ENCODE peak calls at places on chromosomes 1 and 21, in six cellular contexts. One of them, this sample, is unnamed.

GRCh38 chr1:25817840-25818501 is 1.8 kb upstream of the MTFR1L start:
- DNase-seq in progenitor cell of endocrine pancreas: no peak
- DNase-seq in dorsolateral prefrontal cortex: no peak
- DNase-seq in MM.1S: no peak
- DNase-seq in GM23338: peak; percentile 69
- DNase-seq in uterus: no peak
- DNase-seq in this sample: no peak

GRCh38 chr1:161531986-161532875 is 7.9 kb downstream of the HSPA6 start:
- DNase-seq in progenitor cell of endocrine pancreas: no peak
- DNase-seq in dorsolateral prefrontal cortex: no peak
- DNase-seq in MM.1S: no peak
- DNase-seq in GM23338: peak; percentile 66
- DNase-seq in uterus: no peak
- DNase-seq in this sample: no peak

GRCh38 chr1:117635805-117636204 is 30.0 kb downstream of the TENT5C start:
- DNase-seq in progenitor cell of endocrine pancreas: no peak
- DNase-seq in dorsolateral prefrontal cortex: no peak
- DNase-seq in MM.1S: no peak
- DNase-seq in GM23338: no peak
- DNase-seq in uterus: no peak
- DNase-seq in this sample: no peak

GRCh38 chr1:26538480-26539412 is 9.2 kb downstream of the RPS6KA1 start:
- DNase-seq in progenitor cell of endocrine pancreas: no peak
- DNase-seq in dorsolateral prefrontal cortex: no peak
- DNase-seq in MM.1S: peak; percentile 35
- DNase-seq in GM23338: peak; percentile 78
- DNase-seq in uterus: no peak
- DNase-seq in this sample: peak; percentile 75

GRCh38 chr21:17848228-17848627 is 29.1 kb upstream of the C21orf91 start:
- DNase-seq in progenitor cell of endocrine pancreas: no peak
- DNase-seq in dorsolateral prefrontal cortex: peak; percentile 45
- DNase-seq in MM.1S: no peak
- DNase-seq in GM23338: no peak
- DNase-seq in uterus: peak; percentile 36
- DNase-seq in this sample: no peak

GRCh38 chr1:153260980-153261792 is 1.7 kb downstream of the LORICRIN start:
- DNase-seq in progenitor cell of endocrine pancreas: peak; percentile 20
- DNase-seq in dorsolateral prefrontal cortex: peak; percentile 56
- DNase-seq in MM.1S: peak; percentile 34
- DNase-seq in GM23338: peak; percentile 72
- DNase-seq in uterus: peak; percentile 40
- DNase-seq in this sample: no peak

GRCh38 chr1:228852015-228852414 is 116.7 kb downstream of the RHOU start:
- DNase-seq in progenitor cell of endocrine pancreas: no peak
- DNase-seq in dorsolateral prefrontal cortex: no peak
- DNase-seq in MM.1S: no peak
- DNase-seq in GM23338: no peak
- DNase-seq in uterus: no peak
- DNase-seq in this sample: no peak

GRCh38 chr1:179493323-179493722 is 82.4 kb downstream of the NPHS2 start:
- DNase-seq in progenitor cell of endocrine pancreas: no peak
- DNase-seq in dorsolateral prefrontal cortex: no peak
- DNase-seq in MM.1S: no peak
- DNase-seq in GM23338: no peak
- DNase-seq in uterus: no peak
- DNase-seq in this sample: no peak

GRCh38 chr1:31936278-31936965 is 1.7 kb downstream of the PTP4A2 start:
- DNase-seq in progenitor cell of endocrine pancreas: no peak
- DNase-seq in dorsolateral prefrontal cortex: no peak
- DNase-seq in MM.1S: peak; percentile 39
- DNase-seq in GM23338: no peak
- DNase-seq in uterus: no peak
- DNase-seq in this sample: peak; percentile 56

GRCh38 chr1:53605181-53605580 is 133.8 kb downstream of the GLIS1 start:
- DNase-seq in progenitor cell of endocrine pancreas: no peak
- DNase-seq in dorsolateral prefrontal cortex: no peak
- DNase-seq in MM.1S: no peak
- DNase-seq in GM23338: no peak
- DNase-seq in uterus: no peak
- DNase-seq in this sample: no peak

GRCh38 chr21:36208326-36209013 is 51.8 kb downstream of the DOP1B start:
- DNase-seq in progenitor cell of endocrine pancreas: no peak
- DNase-seq in dorsolateral prefrontal cortex: no peak
- DNase-seq in MM.1S: no peak
- DNase-seq in GM23338: no peak
- DNase-seq in uterus: no peak
- DNase-seq in this sample: no peak

GRCh38 chr1:16204634-16205332 is 7.7 kb downstream of the ARHGEF19 start:
- DNase-seq in progenitor cell of endocrine pancreas: no peak
- DNase-seq in dorsolateral prefrontal cortex: no peak
- DNase-seq in MM.1S: no peak
- DNase-seq in GM23338: peak; percentile 73
- DNase-seq in uterus: no peak
- DNase-seq in this sample: peak; percentile 44
- TF ChIP-seq CTCF in progenitor cell of endocrine pancreas: peak; percentile 44
- TF ChIP-seq CTCF in dorsolateral prefrontal cortex: no peak
- TF ChIP-seq CTCF in MM.1S: peak; percentile 43
- TF ChIP-seq CTCF in GM23338: peak; percentile 55
- TF ChIP-seq CTCF in uterus: no peak
- TF ChIP-seq CTCF in this sample: peak; percentile 50

GRCh38 chr1:244833734-244834595 is 1.5 kb upstream of the COX20 start:
- DNase-seq in progenitor cell of endocrine pancreas: peak; percentile 12
- DNase-seq in dorsolateral prefrontal cortex: peak; percentile 54
- DNase-seq in MM.1S: peak; percentile 87
- DNase-seq in GM23338: peak; percentile 79
- DNase-seq in uterus: peak; percentile 45
- DNase-seq in this sample: peak; percentile 81
- TF ChIP-seq CTCF in progenitor cell of endocrine pancreas: peak; percentile 46
- TF ChIP-seq CTCF in dorsolateral prefrontal cortex: peak; percentile 16
- TF ChIP-seq CTCF in MM.1S: peak; percentile 43
- TF ChIP-seq CTCF in GM23338: peak; percentile 26
- TF ChIP-seq CTCF in uterus: no peak
- TF ChIP-seq CTCF in this sample: peak; percentile 54

GRCh38 chr1:11594625-11595024 is 59.6 kb downstream of the FBXO2 start:
- DNase-seq in progenitor cell of endocrine pancreas: no peak
- DNase-seq in dorsolateral prefrontal cortex: no peak
- DNase-seq in MM.1S: no peak
- DNase-seq in GM23338: no peak
- DNase-seq in uterus: no peak
- DNase-seq in this sample: no peak

GRCh38 chr1:11596295-11596694 is 57.9 kb downstream of the FBXO2 start:
- DNase-seq in progenitor cell of endocrine pancreas: no peak
- DNase-seq in dorsolateral prefrontal cortex: no peak
- DNase-seq in MM.1S: no peak
- DNase-seq in GM23338: no peak
- DNase-seq in uterus: no peak
- DNase-seq in this sample: no peak

GRCh38 chr1:11595287-11595686 is 58.9 kb downstream of the FBXO2 start:
- DNase-seq in progenitor cell of endocrine pancreas: no peak
- DNase-seq in dorsolateral prefrontal cortex: no peak
- DNase-seq in MM.1S: no peak
- DNase-seq in GM23338: peak; percentile 43
- DNase-seq in uterus: no peak
- DNase-seq in this sample: no peak

GRCh38 chr1:11592752-11593151 is 61.5 kb downstream of the FBXO2 start:
- DNase-seq in progenitor cell of endocrine pancreas: no peak
- DNase-seq in dorsolateral prefrontal cortex: no peak
- DNase-seq in MM.1S: no peak
- DNase-seq in GM23338: no peak
- DNase-seq in uterus: no peak
- DNase-seq in this sample: no peak

GRCh38 chr1:11594222-11594621 is 60.0 kb downstream of the FBXO2 start:
- DNase-seq in progenitor cell of endocrine pancreas: no peak
- DNase-seq in dorsolateral prefrontal cortex: no peak
- DNase-seq in MM.1S: no peak
- DNase-seq in GM23338: peak; percentile 89
- DNase-seq in uterus: no peak
- DNase-seq in this sample: no peak
- TF ChIP-seq CTCF in progenitor cell of endocrine pancreas: peak; percentile 52
- TF ChIP-seq CTCF in dorsolateral prefrontal cortex: no peak
- TF ChIP-seq CTCF in MM.1S: no peak
- TF ChIP-seq CTCF in GM23338: peak; percentile 65
- TF ChIP-seq CTCF in uterus: no peak
- TF ChIP-seq CTCF in this sample: no peak

GRCh38 chr1:38326135-38326534 is 279.5 kb upstream of the POU3F1 start:
- DNase-seq in progenitor cell of endocrine pancreas: no peak
- DNase-seq in dorsolateral prefrontal cortex: no peak
- DNase-seq in MM.1S: no peak
- DNase-seq in GM23338: no peak
- DNase-seq in uterus: no peak
- DNase-seq in this sample: no peak
- TF ChIP-seq CTCF in progenitor cell of endocrine pancreas: no peak
- TF ChIP-seq CTCF in dorsolateral prefrontal cortex: no peak
- TF ChIP-seq CTCF in MM.1S: no peak
- TF ChIP-seq CTCF in GM23338: no peak
- TF ChIP-seq CTCF in uterus: no peak
- TF ChIP-seq CTCF in this sample: no peak

GRCh38 chr1:1065265-1065939 is 8.7 kb downstream of the RNF223 start:
- DNase-seq in progenitor cell of endocrine pancreas: no peak
- DNase-seq in dorsolateral prefrontal cortex: no peak
- DNase-seq in MM.1S: no peak
- DNase-seq in GM23338: no peak
- DNase-seq in uterus: no peak
- DNase-seq in this sample: no peak
- TF ChIP-seq CTCF in progenitor cell of endocrine pancreas: no peak
- TF ChIP-seq CTCF in dorsolateral prefrontal cortex: no peak
- TF ChIP-seq CTCF in MM.1S: no peak
- TF ChIP-seq CTCF in GM23338: no peak
- TF ChIP-seq CTCF in uterus: no peak
- TF ChIP-seq CTCF in this sample: no peak